ENCODE peak calls at places on chromosomes 7 and 10, in eight cellular contexts. Q, U, P, N, Z, V, B and A are unnamed samples.
A peak's percentile ranks its signal among the peaks of the same experiment; 100 is the strongest.

GRCh38 chr7:92631067-92631829 is 41.1 kb upstream of the FAM133B start:
- DNase-seq in P (no peak), B (no peak), U (no peak), Q (no peak), Z (no peak), V (no peak), N (no peak), A (no peak)

GRCh38 chr10:118664321-118664720 is 68.9 kb upstream of the PRLHR start:
- DNase-seq in N (no peak), P (no peak), B (no peak), Q (no peak), U (no peak), Z (no peak), V (no peak), A (no peak)

GRCh38 chr7:126662826-126663225 is 589.9 kb downstream of the GRM8 start:
- DNase-seq in Q (no peak), N (no peak), U (no peak), Z (no peak), P (no peak), V (no peak), B (no peak), A (no peak)

GRCh38 chr7:81013036-81013435 is 94.2 kb upstream of the SEMA3C start:
- DNase-seq in P (no peak), Z (peak; percentile 68), Q (peak; percentile 48), U (no peak), B (no peak), V (peak; percentile 89), N (peak; percentile 76), A (peak; percentile 80)

GRCh38 chr10:73819513-73820093 is 8.2 kb upstream of the NDST2 start:
- DNase-seq in Z (no peak), U (peak; percentile 88), V (peak; percentile 36), N (no peak), P (no peak), Q (peak; percentile 23), B (peak; percentile 97), A (no peak)

GRCh38 chr7:47375121-47375551 is 206.8 kb downstream of the TNS3 start:
- DNase-seq in N (no peak), Q (peak; percentile 76), V (peak; percentile 78), B (no peak), Z (no peak), U (no peak), P (no peak), A (peak; percentile 79)

GRCh38 chr7:111308691-111309090 is 217.8 kb downstream of the LRRN3 start:
- DNase-seq in P (no peak), B (no peak), N (no peak), Z (no peak), Q (no peak), U (no peak), V (no peak), A (no peak)

GRCh38 chr7:139602143-139602722 is 78.7 kb downstream of the CLEC2L start:
- DNase-seq in B (no peak), U (no peak), Z (no peak), Q (peak; percentile 42), N (peak; percentile 15), V (peak; percentile 72), P (no peak), A (peak; percentile 46)

GRCh38 chr7:101121996-101122932 is 4.6 kb upstream of the SERPINE1 start:
- DNase-seq in P (peak; percentile 92), V (peak; percentile 94), B (peak; percentile 60), U (peak; percentile 58), Q (peak; percentile 99), N (peak; percentile 63), Z (peak; percentile 88), A (peak; percentile 98)

GRCh38 chr7:86598311-86598710 is 45.4 kb upstream of the GRM3 start:
- DNase-seq in B (no peak), P (no peak), Z (no peak), Q (no peak), V (no peak), U (no peak), N (no peak), A (no peak)

GRCh38 chr10:114402871-114403544 is 1.3 kb downstream of the AFAP1L2 start:
- DNase-seq in Z (no peak), Q (no peak), U (no peak), V (no peak), P (no peak), B (no peak), N (no peak), A (no peak)

GRCh38 chr10:58358314-58358933 is 23.6 kb downstream of the UBE2D1 start:
- DNase-seq in Q (no peak), P (no peak), U (no peak), N (no peak), B (no peak), V (no peak), Z (no peak), A (no peak)

GRCh38 chr10:90644165-90644564 is 213.7 kb downstream of the HTR7 start:
- DNase-seq in U (no peak), Z (no peak), Q (no peak), V (peak; percentile 11), P (no peak), N (no peak), B (no peak), A (no peak)

GRCh38 chr7:112357136-112357535 is 93.1 kb upstream of the IFRD1 start:
- DNase-seq in B (no peak), Z (no peak), U (no peak), N (no peak), P (no peak), V (no peak), Q (no peak), A (no peak)

DNA sequence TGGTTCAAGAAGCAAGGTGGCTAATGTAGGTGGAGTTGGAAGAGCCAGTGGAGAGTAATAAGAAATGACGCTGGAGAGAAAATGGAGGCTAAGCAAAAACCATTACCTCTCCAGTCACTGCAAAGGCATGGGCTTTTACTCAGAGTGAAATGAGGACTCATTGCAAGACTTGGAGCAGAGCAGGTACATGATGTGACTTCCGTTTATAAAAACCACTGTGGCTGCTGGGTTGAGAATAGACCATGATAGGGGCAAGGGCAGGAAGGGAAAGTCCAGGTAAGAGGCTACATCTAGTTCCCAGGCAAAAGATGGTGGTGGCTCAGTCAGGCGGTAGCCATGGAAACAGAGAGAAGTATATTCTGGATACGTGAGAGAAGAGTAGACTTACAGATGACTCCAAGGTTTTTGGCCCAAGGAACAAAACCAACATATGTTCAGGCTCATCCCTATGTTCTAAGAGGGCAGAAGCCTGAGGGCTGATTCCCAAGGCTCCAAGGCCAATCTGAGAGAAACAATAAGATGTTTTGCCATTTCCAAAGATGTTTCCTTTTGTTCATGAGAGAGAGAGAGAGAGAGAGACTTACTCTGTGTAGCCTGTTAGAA is 21.5 kb upstream of the PDE1C start:
- DNase-seq in U (no peak), B (no peak), P (no peak), V (no peak), Q (no peak), Z (no peak), N (no peak), A (peak; percentile 62)
- H3K4me3 ChIP-seq in U (no peak overlapping the region), B (no peak overlapping the region), P (no peak overlapping the region), V (no peak overlapping the region), Q (no peak overlapping the region), Z (no peak overlapping the region), N (no peak overlapping the region), A (no peak overlapping the region)

DNA sequence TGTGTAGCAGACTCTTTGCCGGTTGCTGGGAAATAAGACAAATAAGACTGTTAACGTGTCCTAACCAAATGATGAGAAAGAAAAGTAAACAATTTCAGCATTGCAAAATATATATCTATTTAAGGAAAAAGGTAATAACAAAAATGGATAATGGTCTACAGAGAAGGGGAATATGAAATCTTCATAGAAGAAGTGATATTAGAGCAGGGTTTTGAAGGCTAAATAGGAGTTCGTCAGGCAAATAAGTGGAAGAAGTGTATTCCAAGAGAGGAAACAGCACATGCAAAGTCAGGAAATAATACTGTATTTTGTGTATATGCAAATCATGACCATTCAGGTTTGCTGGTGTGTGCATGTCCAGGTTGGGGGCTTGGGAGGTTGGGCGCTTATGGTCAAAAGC is 55.3 kb upstream of the OSBPL3 start:
- DNase-seq in V (no peak), B (no peak), Z (no peak), N (no peak), P (no peak), Q (no peak), U (no peak), A (no peak)
- TF ChIP-seq CTCF in V (no peak), B (no peak), Z (no peak), N (no peak), P (no peak), Q (no peak), U (no peak), A (no peak)

GRCh38 chr10:22682237-22683192 is 31.9 kb downstream of the PIP4K2A start:
- DNase-seq in B (no peak), U (peak; percentile 47), N (peak; percentile 15), P (no peak), Z (no peak), Q (peak; percentile 58), V (peak; percentile 77), A (peak; percentile 40)

GRCh38 chr10:22681783-22682183 is 32.6 kb downstream of the PIP4K2A start:
- DNase-seq in N (peak; percentile 23), P (no peak), V (peak; percentile 77), B (no peak), Z (no peak), U (no peak), Q (peak; percentile 74), A (peak; percentile 70)

GRCh38 chr10:22684707-22685106 is 29.7 kb downstream of the PIP4K2A start:
- DNase-seq in V (no peak), N (no peak), P (no peak), U (no peak), Q (no peak), B (no peak), Z (no peak), A (no peak)

GRCh38 chr10:22685926-22686325 is 28.5 kb downstream of the PIP4K2A start:
- DNase-seq in Q (no peak), V (no peak), P (no peak), N (no peak), B (no peak), Z (no peak), U (no peak), A (no peak)

GRCh38 chr10:22683995-22684305 is 30.4 kb downstream of the PIP4K2A start:
- DNase-seq in Z (no peak), Q (no peak), V (no peak), U (no peak), P (no peak), N (no peak), B (no peak), A (no peak)
- H3K4me3 ChIP-seq in Z (no peak overlapping the region), Q (no peak overlapping the region), V (no peak overlapping the region), U (no peak overlapping the region), P (no peak overlapping the region), N (no peak overlapping the region), B (no peak overlapping the region), A (no peak overlapping the region)

GRCh38 chr10:27719052-27719451 is 26.6 kb downstream of the MKX start:
- DNase-seq in Z (no peak), V (no peak), U (no peak), Q (no peak), P (no peak), N (no peak), B (no peak), A (peak; percentile 58)

GRCh38 chr10:27720529-27720928 is 25.1 kb downstream of the MKX start:
- DNase-seq in P (no peak), U (no peak), Z (no peak), B (no peak), V (no peak), N (no peak), Q (no peak), A (peak; percentile 51)

GRCh38 chr10:27723436-27723835 is 22.2 kb downstream of the MKX start:
- DNase-seq in N (no peak), Q (peak; percentile 67), P (no peak), Z (no peak), V (no peak), U (no peak), B (no peak), A (peak; percentile 100)

GRCh38 chr10:27730041-27730440 is 15.6 kb downstream of the MKX start:
- DNase-seq in N (no peak), P (no peak), V (no peak), B (no peak), U (no peak), Q (no peak), Z (no peak), A (no peak)

GRCh38 chr10:27724287-27724686 is 21.3 kb downstream of the MKX start:
- DNase-seq in Q (no peak), Z (no peak), V (no peak), U (no peak), B (no peak), P (no peak), N (no peak), A (peak; percentile 60)
- TF ChIP-seq CTCF in Q (peak; percentile 34), Z (peak; percentile 42), V (peak; percentile 32), U (no peak), B (no peak), P (no peak), N (no peak), A (peak; percentile 50)